ENCODE peak calls at places on chromosomes 7 and 10, in eight cellular contexts. K, A, U, R, I, L, E and O are unnamed samples.

GRCh38 chr10:71948496-71949067 is 15.6 kb upstream of the CHST3 start:
- DNase-seq in U (no peak), I (no peak), R (no peak), A (no peak), K (no peak), L (no peak), E (no peak), O (no peak)

GRCh38 chr7:64876792-64877713 is 26.0 kb upstream of the ZNF273 start:
- DNase-seq in E (no peak), R (peak; percentile 83), K (peak; percentile 46), I (peak; percentile 51), U (no peak), A (peak; percentile 47), L (peak; percentile 44), O (peak; percentile 70)

GRCh38 chr10:126683466-126683865 is 13.0 kb upstream of the C10orf90 start:
- DNase-seq in K (no peak), A (no peak), L (no peak), U (no peak), R (no peak), I (no peak), E (no peak), O (no peak)

GRCh38 chr10:86786368-86786767 is 29.9 kb downstream of the BMPR1A start:
- DNase-seq in A (no peak), R (no peak), I (no peak), U (no peak), K (no peak), L (no peak), E (no peak), O (no peak)

GRCh38 chr7:41252957-41253356 is 449.9 kb downstream of the INHBA start:
- DNase-seq in A (no peak), K (no peak), I (no peak), U (no peak), E (no peak), L (no peak), R (no peak), O (no peak)

GRCh38 chr7:96402913-96403312 is 81.0 kb upstream of the SLC25A13 start:
- DNase-seq in U (no peak), A (no peak), I (no peak), E (no peak), R (no peak), L (no peak), K (no peak), O (no peak)

GRCh38 chr10:12981570-12981969 is 19.9 kb downstream of the CCDC3 start:
- DNase-seq in I (no peak), K (no peak), U (peak; percentile 29), R (no peak), L (no peak), A (no peak), E (no peak), O (no peak)

GRCh38 chr7:142376356-142376997 is 118.6 kb upstream of the PRSS58 start:
- DNase-seq in R (no peak), A (no peak), K (no peak), L (no peak), U (no peak), I (no peak), E (no peak), O (no peak)

GRCh38 chr10:95536017-95536416 is 25.2 kb downstream of the SORBS1 start:
- DNase-seq in K (peak; percentile 24), U (no peak), L (peak; percentile 28), A (no peak), I (no peak), E (no peak), R (no peak), O (peak; percentile 89)

GRCh38 chr7:34249192-34249591 is 343.9 kb downstream of the BMPER start:
- DNase-seq in I (no peak), E (no peak), K (no peak), U (no peak), L (no peak), R (no peak), A (no peak), O (no peak)

GRCh38 chr7:120181499-120181898 is 91.5 kb upstream of the KCND2 start:
- DNase-seq in R (no peak), E (no peak), L (no peak), K (no peak), U (no peak), I (no peak), A (no peak), O (no peak)

GRCh38 chr10:36634916-36635315 is 490.5 kb upstream of the ANKRD30A start:
- DNase-seq in E (no peak), K (no peak), U (peak; percentile 13), R (no peak), I (no peak), L (no peak), A (no peak), O (no peak)

GRCh38 chr10:103752680-103753248 is 102.6 kb downstream of the SH3PXD2A start:
- DNase-seq in K (no peak), R (no peak), U (no peak), E (peak; percentile 33), A (peak; percentile 69), L (no peak), I (no peak), O (no peak)

GRCh38 chr7:32479574-32480200 is 10.5 kb downstream of the LSM5 start:
- DNase-seq in E (no peak), I (peak; percentile 24), L (no peak), U (peak; percentile 43), K (no peak), R (no peak), A (peak; percentile 63), O (no peak)

GRCh38 chr10:5319863-5320262 is 44.9 kb upstream of the UCN3 start:
- DNase-seq in L (no peak), U (no peak), A (no peak), E (no peak), R (no peak), I (no peak), K (no peak), O (no peak)

GRCh38 chr10:5321273-5321672 is 43.5 kb upstream of the UCN3 start:
- DNase-seq in E (no peak), I (no peak), K (no peak), L (no peak), R (no peak), U (no peak), A (no peak), O (no peak)

GRCh38 chr10:5318148-5318547 is 46.6 kb upstream of the UCN3 start:
- DNase-seq in U (no peak), R (no peak), L (no peak), A (no peak), K (no peak), E (no peak), I (no peak), O (no peak)

GRCh38 chr10:5314866-5315265 is 49.9 kb upstream of the UCN3 start:
- DNase-seq in L (no peak), R (no peak), E (no peak), U (no peak), A (no peak), K (no peak), I (no peak), O (no peak)

DNA sequence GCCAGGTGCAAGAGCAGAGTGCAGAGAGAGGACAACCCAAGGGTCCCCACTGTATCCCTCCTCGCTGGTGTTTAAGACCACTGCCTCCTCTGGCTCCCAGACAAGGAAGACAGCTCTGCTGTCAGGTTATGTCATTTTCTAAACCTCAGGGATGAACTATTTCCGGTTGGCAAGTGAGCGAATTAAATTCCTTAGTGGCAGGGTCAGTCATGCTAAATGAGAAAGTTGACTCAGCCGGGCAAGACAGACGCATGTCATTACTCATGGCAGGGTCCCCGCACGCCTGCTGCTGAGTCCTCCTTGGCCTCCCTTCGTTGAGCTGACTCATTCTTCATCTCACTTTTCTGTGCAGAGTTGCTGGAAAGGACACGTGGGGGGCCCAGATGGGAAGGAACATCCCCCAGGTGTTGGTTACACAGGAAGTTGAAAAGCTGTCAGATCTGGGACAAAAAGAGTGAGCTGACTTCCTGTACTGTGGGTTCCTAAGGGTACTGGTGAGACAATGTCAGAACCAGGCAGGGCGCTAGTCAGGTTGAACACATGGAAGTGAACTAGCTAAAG is 47.1 kb upstream of the UCN3 start:
- DNase-seq in L (no peak), R (no peak), K (no peak), E (peak; percentile 16), I (no peak), U (no peak), A (no peak), O (no peak)
- TF ChIP-seq CTCF in L (no peak), R (no peak), K (no peak), E (no peak), I (no peak), U (no peak), A (no peak), O (no peak)

GRCh38 chr10:43648392-43649148 is at the start of gene ZNF32:
- DNase-seq in K (peak; percentile 77), E (peak; percentile 74), L (peak; percentile 84), R (peak; percentile 86), A (peak; percentile 94), U (peak; percentile 38), I (peak; percentile 87), O (peak; percentile 88)

GRCh38 chr10:43645866-43646265 is 2.8 kb downstream of the ZNF32 start:
- DNase-seq in K (no peak), L (no peak), E (no peak), R (no peak), I (no peak), A (no peak), U (no peak), O (no peak)

GRCh38 chr10:43648083-43648391 is 644 bp downstream of the ZNF32 start:
- DNase-seq in A (no peak), R (no peak), I (no peak), U (no peak), E (no peak), L (no peak), K (no peak), O (no peak)

GRCh38 chr10:43647576-43647975 is 1.1 kb downstream of the ZNF32 start:
- DNase-seq in U (no peak), I (no peak), K (no peak), E (no peak), A (no peak), L (no peak), R (no peak), O (no peak)

GRCh38 chr10:43649149-43649523 is 455 bp upstream of the ZNF32 start:
- DNase-seq in I (no peak), A (no peak), L (no peak), R (no peak), K (no peak), E (no peak), U (no peak), O (no peak)
- H3K27ac ChIP-seq in I (peak overlapping the region; percentile 92), A (no peak overlapping the region), L (peak overlapping the region; percentile 86), R (no peak overlapping the region), K (peak overlapping the region; percentile 81), E (peak overlapping the region; percentile 72), U (no peak overlapping the region), O (peak overlapping the region; percentile 82)

GRCh38 chr10:53808677-53809076 is 992.4 kb downstream of the PCDH15 start:
- DNase-seq in R (no peak), L (no peak), A (peak; percentile 50), U (no peak), I (no peak), E (no peak), K (no peak), O (no peak)
- TF ChIP-seq CTCF in R (no peak), L (no peak), A (peak; percentile 62), U (no peak), I (no peak), E (no peak), K (no peak), O (no peak)

DNA sequence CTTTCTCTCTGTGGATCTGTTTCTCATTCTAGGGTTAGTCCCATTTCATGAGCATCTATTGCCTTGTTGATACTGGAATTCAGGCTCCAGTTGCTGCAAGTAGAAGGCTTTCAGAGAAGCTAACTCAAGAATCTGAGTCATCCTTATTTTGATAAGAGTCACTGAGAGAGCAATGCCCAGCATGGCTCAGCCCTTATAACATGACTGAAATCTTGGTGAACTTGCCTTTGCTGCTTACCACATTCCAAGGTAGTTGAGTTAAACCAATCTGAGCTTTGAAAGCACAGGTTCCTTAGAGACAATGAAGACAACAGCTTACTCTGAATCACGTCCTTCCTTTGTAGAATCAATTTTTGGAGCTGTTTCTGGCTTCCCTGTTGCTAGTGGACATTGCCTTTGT is 53.6 kb upstream of the CHCHD3 start:
- DNase-seq in E (no peak), A (no peak), I (no peak), R (no peak), L (no peak), K (no peak), U (no peak), O (no peak)
- H3K27ac ChIP-seq in E (no peak overlapping the region), A (no peak overlapping the region), I (no peak overlapping the region), R (no peak overlapping the region), L (no peak overlapping the region), K (no peak overlapping the region), U (no peak overlapping the region), O (no peak overlapping the region)